ENCODE peak calls at places on chromosome 4, in eight cellular contexts. S, O, A, X, I, D, M and U are unnamed samples.

GRCh38 chr4:94504545-94504944 is 52.8 kb downstream of the PDLIM5 start:
- DNase-seq in D (no peak), X (no peak), A (no peak), S (no peak), I (no peak), O (peak; percentile 41), M (no peak), U (peak; percentile 84)

GRCh38 chr4:145520172-145520571 is 38.5 kb downstream of the SMAD1 start:
- DNase-seq in S (no peak), M (no peak), X (no peak), A (no peak), O (no peak), I (no peak), D (no peak), U (no peak)

GRCh38 chr4:5409237-5409636 is 299.1 kb downstream of the EVC2 start:
- DNase-seq in X (no peak), O (peak; percentile 31), D (peak; percentile 7), S (no peak), I (no peak), A (no peak), M (no peak), U (no peak)

GRCh38 chr4:54663181-54663580 is 5.4 kb downstream of the KIT start:
- DNase-seq in X (no peak), D (no peak), A (no peak), S (no peak), M (no peak), I (no peak), O (no peak), U (no peak)

GRCh38 chr4:2908686-2909085 is 54.5 kb downstream of the NOP14 start:
- DNase-seq in S (no peak), D (no peak), X (no peak), A (no peak), O (no peak), M (no peak), I (no peak), U (no peak)

GRCh38 chr4:160835789-160836188 is 1328.0 kb downstream of the FSTL5 start:
- DNase-seq in I (peak; percentile 52), X (peak; percentile 7), D (no peak), O (no peak), M (no peak), A (no peak), S (no peak), U (no peak)

GRCh38 chr4:108466936-108467902 is 153.2 kb upstream of the RPL34 start:
- DNase-seq in X (no peak), M (no peak), A (peak; percentile 92), O (peak; percentile 93), D (no peak), I (no peak), S (no peak), U (peak; percentile 54)

GRCh38 chr4:182770969-182771330 is 146.2 kb downstream of the DCTD start:
- DNase-seq in I (peak; percentile 60), M (no peak), O (peak; percentile 12), D (no peak), S (no peak), A (no peak), X (peak; percentile 23), U (no peak)

GRCh38 chr4:675980-676870 is 1.9 kb downstream of the MYL5 start:
- DNase-seq in M (no peak), X (no peak), I (no peak), O (no peak), A (no peak), S (no peak), D (no peak), U (no peak)

GRCh38 chr4:77007358-77008230 is 58.0 kb downstream of the SEPTIN11 start:
- DNase-seq in X (no peak), S (peak; percentile 33), I (no peak), O (peak; percentile 83), D (peak; percentile 95), A (peak; percentile 75), M (no peak), U (no peak)

GRCh38 chr4:1416948-1417260 is 10.7 kb upstream of the NKX1-1 start:
- DNase-seq in O (no peak), A (no peak), X (no peak), S (no peak), D (no peak), I (no peak), M (no peak), U (no peak)

GRCh38 chr4:16001484-16001858 is 38.5 kb upstream of the FGFBP2 start:
- DNase-seq in O (peak; percentile 72), D (peak; percentile 73), A (peak; percentile 77), I (peak; percentile 71), S (peak; percentile 60), X (peak; percentile 84), M (peak; percentile 64), U (no peak)

GRCh38 chr4:23853986-23854385 is 35.9 kb downstream of the PPARGC1A start:
- DNase-seq in A (no peak), O (no peak), S (no peak), X (no peak), M (no peak), I (no peak), D (no peak), U (no peak)

GRCh38 chr4:108272046-108272445 is 103.3 kb upstream of the LEF1 start:
- DNase-seq in I (no peak), O (peak; percentile 5), A (peak; percentile 73), M (no peak), D (no peak), X (peak; percentile 5), S (no peak), U (no peak)

GRCh38 chr4:1047106-1047975 is 35.9 kb downstream of the FGFRL1 start:
- DNase-seq in S (peak; percentile 24), O (no peak), I (peak; percentile 1), M (peak; percentile 33), X (no peak), A (peak; percentile 33), D (peak; percentile 71), U (no peak)

GRCh38 chr4:94595880-94596483 is 144.2 kb downstream of the PDLIM5 start:
- DNase-seq in X (peak; percentile 55), S (no peak), A (peak; percentile 82), D (peak; percentile 76), I (peak; percentile 46), O (peak; percentile 74), M (no peak), U (no peak)

GRCh38 chr4:43089730-43090129 is 197.2 kb downstream of the GRXCR1 start:
- DNase-seq in M (no peak), I (no peak), X (no peak), A (peak; percentile 0), D (no peak), O (peak; percentile 28), S (no peak), U (no peak)

GRCh38 chr4:184283659-184284335 is 66.1 kb upstream of the ENPP6 start:
- DNase-seq in D (no peak), X (no peak), A (no peak), O (no peak), S (no peak), I (no peak), M (no peak), U (no peak)
- H3K4me3 ChIP-seq in D (no peak overlapping the region), X (no peak overlapping the region), A (no peak overlapping the region), O (no peak overlapping the region), S (no peak overlapping the region), I (no peak overlapping the region), M (no peak overlapping the region), U (no peak overlapping the region)

GRCh38 chr4:74793757-74794340 is 474 bp downstream of the BTC start:
- DNase-seq in M (peak; percentile 57), I (peak; percentile 63), X (peak; percentile 69), D (peak; percentile 26), O (no peak), S (peak; percentile 44), A (peak; percentile 35), U (no peak)
- TF ChIP-seq CTCF in M (peak; percentile 72), I (peak; percentile 46), X (peak; percentile 49), D (peak; percentile 43), O (peak; percentile 10), S (no peak), A (peak; percentile 18), U (peak; percentile 37)

DNA sequence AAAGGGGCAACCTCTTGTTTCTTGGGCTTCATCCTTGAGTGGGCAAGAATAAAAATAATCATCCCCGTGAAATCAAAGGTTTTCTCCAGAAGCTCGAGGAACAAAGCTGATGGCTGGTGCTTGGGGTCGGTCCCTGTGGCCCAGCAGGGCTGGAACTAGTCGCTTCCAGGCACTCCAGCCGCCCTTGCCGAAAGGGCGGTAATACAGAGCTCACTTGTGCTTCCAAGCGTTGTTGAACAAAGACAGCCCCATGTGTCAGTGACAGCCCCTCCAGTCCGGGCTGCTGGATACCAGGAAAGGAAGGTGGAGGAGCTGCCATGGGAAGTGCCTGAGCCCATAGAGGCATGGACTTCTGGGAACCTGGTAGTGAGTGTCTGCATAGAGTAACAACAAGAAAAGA is 5.2 kb downstream of the HELT start:
- DNase-seq in D (no peak), M (no peak), S (no peak), X (no peak), I (peak; percentile 82), O (no peak), A (no peak), U (no peak)
- H3K27me3 ChIP-seq in D (peaks cover 62% of the 10 kb centered on the region), M (peaks cover 2% of the 10 kb centered on the region), S (peaks cover 65% of the 10 kb centered on the region), X (peaks cover 86% of the 10 kb centered on the region), I (peaks cover 100% of the 10 kb centered on the region), O (peaks cover 54% of the 10 kb centered on the region), A (peaks cover 28% of the 10 kb centered on the region), U (peaks cover 28% of the 10 kb centered on the region)

GRCh38 chr4:25844957-25845712 is 17.7 kb downstream of the SEL1L3 start:
- DNase-seq in O (no peak), S (no peak), X (no peak), D (no peak), M (no peak), I (no peak), A (no peak), U (no peak)

GRCh38 chr4:25842229-25842840 is 20.5 kb downstream of the SEL1L3 start:
- DNase-seq in O (no peak), I (peak; percentile 41), D (no peak), M (no peak), X (no peak), A (no peak), S (no peak), U (no peak)

GRCh38 chr4:25847329-25847728 is 15.5 kb downstream of the SEL1L3 start:
- DNase-seq in I (no peak), D (no peak), M (no peak), O (peak; percentile 57), X (no peak), S (no peak), A (no peak), U (no peak)

GRCh38 chr4:25845841-25846653 is 16.7 kb downstream of the SEL1L3 start:
- DNase-seq in D (no peak), S (no peak), O (no peak), M (no peak), A (no peak), I (no peak), X (no peak), U (no peak)

DNA sequence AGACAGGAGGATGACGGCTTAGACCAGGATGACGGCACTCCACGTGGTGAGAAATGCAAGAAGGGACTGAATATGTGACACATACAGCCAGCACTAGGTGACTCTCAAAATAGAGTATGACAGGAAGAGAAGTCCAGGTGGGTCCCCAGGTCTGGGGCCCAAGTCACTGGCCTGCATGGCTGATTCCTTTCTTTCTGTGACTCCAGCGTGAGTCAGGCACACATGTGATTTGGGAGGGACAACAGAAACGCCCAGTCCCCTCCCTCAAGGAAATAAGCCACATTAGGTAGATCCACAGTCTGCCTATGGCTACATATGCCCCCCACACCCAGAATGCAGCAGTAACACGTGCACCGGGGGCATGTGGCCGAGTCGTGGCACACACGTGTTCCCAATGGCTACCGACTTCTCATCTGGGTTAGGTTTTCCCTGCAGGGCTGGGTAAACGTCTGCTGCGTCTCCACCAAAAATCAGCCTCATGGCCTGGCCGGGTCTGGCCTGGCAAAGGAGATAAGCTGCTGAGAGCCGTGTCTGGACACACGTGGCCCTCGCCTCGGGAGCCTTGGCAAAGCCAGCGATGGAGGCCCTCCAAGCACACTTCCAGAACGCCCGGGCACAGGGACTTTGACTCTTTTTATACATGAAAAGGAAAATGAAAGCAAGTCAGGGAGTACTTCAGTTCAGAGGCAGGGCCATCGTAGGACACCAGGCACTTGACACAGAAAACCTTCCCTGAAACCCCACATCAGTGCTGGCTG is 19.3 kb downstream of the SEL1L3 start:
- DNase-seq in M (no peak), D (no peak), X (no peak), O (no peak), I (no peak), S (no peak), A (no peak), U (no peak)
- H3K4me3 ChIP-seq in M (no peak overlapping the region), D (no peak overlapping the region), X (no peak overlapping the region), O (no peak overlapping the region), I (no peak overlapping the region), S (no peak overlapping the region), A (no peak overlapping the region), U (no peak overlapping the region)